ENCODE peak calls at places on chromosomes 3 and 15, in four cellular contexts. C is psoas muscle, E is body of pancreas, V is prostate gland. S is an unnamed sample.

GRCh38 chr3:10702961-10703740 is 112.9 kb upstream of the SLC6A11 start:
- DNase-seq in C (no peak), E (no peak), V (no peak), S (no peak)

GRCh38 chr15:62844564-62845235 is 197.8 kb upstream of the TPM1 start:
- DNase-seq in C (no peak), E (no peak), V (no peak), S (no peak)

GRCh38 chr3:124920718-124921117 is 13.8 kb downstream of the MUC13 start:
- DNase-seq in C (peak), E (no peak), V (peak), S (no peak)

GRCh38 chr3:65871305-65872141 is 167.2 kb downstream of the MAGI1 start:
- DNase-seq in C (peak), E (peak), V (peak), S (no peak)

GRCh38 chr3:128907706-128908445 is 28.5 kb downstream of the ACAD9 start:
- DNase-seq in C (no peak), E (no peak), V (no peak), S (peak)

GRCh38 chr3:113606539-113607218 is 74.3 kb downstream of the SIDT1 start:
- DNase-seq in C (no peak), E (no peak), V (no peak), S (no peak)

GRCh38 chr3:29170894-29171582 is 109.8 kb upstream of the RBMS3 start:
- DNase-seq in C (no peak), E (no peak), V (no peak), S (no peak)

GRCh38 chr3:65972765-65973164 is 66.0 kb downstream of the MAGI1 start:
- DNase-seq in C (no peak), E (no peak), V (no peak), S (no peak)

GRCh38 chr3:156583469-156583868 is 28.6 kb upstream of the SSR3 start:
- DNase-seq in C (no peak), E (no peak), V (no peak), S (no peak)

GRCh38 chr15:88028024-88028423 is 228.5 kb downstream of the NTRK3 start:
- DNase-seq in C (no peak), E (no peak), V (no peak), S (no peak)

GRCh38 chr3:57007513-57008415 is 52.7 kb upstream of the SPATA12 start:
- DNase-seq in C (peak), E (no peak), V (peak), S (peak)

GRCh38 chr15:51726302-51727073 is 11.0 kb downstream of the LYSMD2 start:
- DNase-seq in C (peak), E (no peak), V (no peak), S (no peak)

GRCh38 chr3:114179575-114179974 is 723 bp upstream of the DRD3 start:
- DNase-seq in C (no peak), E (no peak), V (no peak), S (no peak)

GRCh38 chr15:63076136-63077005 is 33.8 kb downstream of the TPM1 start:
- DNase-seq in C (no peak), E (no peak), V (no peak), S (no peak)

GRCh38 chr3:194740859-194741486 is 55.3 kb downstream of the FAM43A start:
- DNase-seq in C (no peak), E (no peak), V (no peak), S (no peak)

DNA sequence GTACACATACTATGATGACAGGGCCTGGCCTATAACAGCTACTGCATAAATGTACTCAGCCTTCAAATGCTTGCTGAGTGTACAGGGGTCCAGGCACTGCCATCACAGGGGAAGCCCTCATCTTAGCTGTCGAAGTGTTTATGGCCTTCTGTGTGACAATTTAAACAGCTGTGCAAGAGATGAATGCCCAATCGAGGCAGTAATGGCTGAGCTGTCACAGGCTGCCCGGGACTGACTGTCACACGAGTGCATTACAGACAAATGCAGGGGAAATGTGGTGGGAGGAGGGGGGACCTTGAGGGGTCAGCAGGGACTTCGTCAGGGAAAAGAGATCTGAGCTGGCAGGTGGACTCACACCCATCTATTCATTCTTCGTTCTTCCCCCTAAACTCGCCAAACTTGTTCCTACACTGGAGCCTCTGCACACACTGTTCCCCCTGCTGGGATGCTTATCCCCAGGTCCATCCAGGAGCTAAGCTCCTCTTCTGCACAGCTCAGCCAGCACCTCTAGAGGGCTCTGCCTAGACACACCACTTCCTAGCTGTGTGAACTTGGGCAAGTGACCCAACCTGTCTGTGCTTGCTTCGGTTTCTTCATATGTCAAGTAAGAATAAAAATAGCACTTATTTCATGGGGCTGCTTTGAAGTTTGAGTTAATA is 156.2 kb upstream of the IQSEC1 start:
- DNase-seq in C (no peak), E (no peak), V (no peak), S (no peak)
- TF ChIP-seq CTCF in C (no peak), E (no peak), V (no peak), S (no peak)

GRCh38 chr3:150238043-150238802 is 169.9 kb upstream of the TSC22D2 start:
- DNase-seq in C (no peak), E (peak), V (peak), S (no peak)

GRCh38 chr3:150235799-150236198 is 172.3 kb upstream of the TSC22D2 start:
- DNase-seq in C (no peak), E (no peak), V (no peak), S (no peak)

GRCh38 chr3:150236683-150237082 is 171.4 kb upstream of the TSC22D2 start:
- DNase-seq in C (no peak), E (no peak), V (no peak), S (no peak)

GRCh38 chr3:150238995-150239612 is 169.0 kb upstream of the TSC22D2 start:
- DNase-seq in C (no peak), E (peak), V (peak), S (no peak)

GRCh38 chr3:150237490-150237889 is 170.6 kb upstream of the TSC22D2 start:
- DNase-seq in C (peak), E (no peak), V (peak), S (no peak)
- H3K27ac ChIP-seq in C (peak), E (peak), V (peak), S (peak)

GRCh38 chr3:35659808-35660207 is 20.5 kb downstream of the ARPP21 start:
- DNase-seq in C (peak), E (no peak), V (peak), S (no peak)
- TF ChIP-seq CTCF in C (no peak), E (no peak), V (no peak), S (no peak)

GRCh38 chr3:40170395-40170794 is 139.1 kb upstream of the EIF1B start:
- DNase-seq in C (no peak), E (no peak), V (no peak), S (no peak)
- H3K27ac ChIP-seq in C (no peak), E (no peak), V (no peak), S (no peak)